ENCODE peak calls at places on chromosomes 11 and 22, in eight cellular contexts. C is left ventricle myocardium inferior, H is B cell, Z is colonic mucosa, L is Ammon's horn, Q is RPMI8226, W is heart left ventricle, I is T follicular helper cell. K is an unnamed sample.
A peak's percentile ranks its signal among the peaks of the same experiment; 100 is the strongest.

GRCh38 chr11:128548655-128549255 is 38.6 kb downstream of the ETS1 start:
- DNase-seq in C (peak; percentile 78), H (peak; percentile 69), Z (peak; percentile 62), L (no peak), Q (no peak), W (peak; percentile 85), I (no peak), K (peak; percentile 31)

GRCh38 chr22:43996170-43996980 is 27.7 kb upstream of the PARVB start:
- DNase-seq in C (peak; percentile 69), H (peak; percentile 87), Z (peak; percentile 46), L (peak; percentile 71), Q (no peak), W (peak; percentile 58), I (peak; percentile 51), K (no peak)

GRCh38 chr11:81255905-81256304 is 1477.8 kb downstream of the FAM181B start:
- DNase-seq in C (no peak), H (no peak), Z (no peak), L (no peak), Q (no peak), W (no peak), I (no peak), K (no peak)

GRCh38 chr11:5596611-5597201 is at the start of gene TRIM6:
- DNase-seq in C (peak; percentile 50), H (no peak), Z (peak; percentile 54), L (peak; percentile 24), Q (no peak), W (peak; percentile 55), I (no peak), K (peak; percentile 63)

GRCh38 chr11:30143098-30143705 is 87.6 kb upstream of the FSHB start:
- DNase-seq in C (no peak), H (peak; percentile 8), Z (no peak), L (peak; percentile 6), Q (peak; percentile 30), W (no peak), I (no peak), K (peak; percentile 68)

GRCh38 chr11:1747753-1748466 is 2.5 kb downstream of the IFITM10 start:
- DNase-seq in C (peak; percentile 33), H (peak; percentile 53), Z (no peak), L (peak; percentile 68), Q (no peak), W (no peak), I (no peak), K (no peak)

GRCh38 chr11:128251140-128251539 is 336.2 kb downstream of the ETS1 start:
- DNase-seq in C (no peak), H (no peak), Z (no peak), L (no peak), Q (no peak), W (no peak), I (no peak), K (peak; percentile 15)

GRCh38 chr11:33723238-33723881 is 12.9 kb downstream of the CD59 start:
- DNase-seq in C (no peak), H (no peak), Z (no peak), L (no peak), Q (no peak), W (peak; percentile 76), I (no peak), K (peak; percentile 80)

GRCh38 chr11:70736461-70736860 is 338.1 kb downstream of the CTTN start:
- DNase-seq in C (no peak), H (no peak), Z (no peak), L (no peak), Q (no peak), W (no peak), I (no peak), K (no peak)

K was measured in PC-3.